ENCODE peak calls at places on chromosomes 12 and 14, in five cellular contexts. R is activated CD4-positive, alpha-beta T cell treated with anti-CD3 and anti-CD28 coated beads, Interleukin-2, amount 10 ng/mL, durations not matched to agents 7 days and 5 days; Y is LoVo; X is GDM1; N is GM12865. E is an unnamed sample.

GRCh38 chr14:65850429-65851145 is 438.1 kb downstream of the FUT8 start:
- DNase-seq in N (peak), R (peak), X (no peak), Y (no peak), E (no peak)

GRCh38 chr14:73815849-73816816 is 35.5 kb upstream of the PTGR2 start:
- DNase-seq in N (no peak), Y (no peak), R (no peak), X (no peak), E (no peak)

GRCh38 chr14:86574026-86574777 is 1044.3 kb downstream of the FLRT2 start:
- DNase-seq in N (no peak), R (no peak), Y (no peak), X (no peak), E (no peak)

GRCh38 chr14:26897186-26897585 is 299.4 kb upstream of the NOVA1 start:
- DNase-seq in Y (no peak), X (no peak), R (no peak), N (no peak), E (no peak)

GRCh38 chr14:32259368-32260013 is 56.4 kb upstream of the RNU6-8 start:
- DNase-seq in N (peak), R (no peak), Y (peak), X (peak), E (no peak)

GRCh38 chr14:22185191-22185590 is 403.8 kb downstream of the DAD1 start:
- DNase-seq in Y (no peak), X (no peak), N (no peak), R (no peak), E (no peak)

GRCh38 chr14:51458563-51458955 is 193.2 kb upstream of the FRMD6 start:
- DNase-seq in X (no peak), Y (no peak), N (no peak), R (no peak), E (no peak)

GRCh38 chr12:103626498-103626897 is 39.4 kb downstream of the STAB2 start:
- DNase-seq in R (no peak), Y (peak), X (no peak), N (peak), E (peak)

GRCh38 chr14:61476737-61477410 is 155.5 kb downstream of the PRKCH start:
- DNase-seq in N (peak), R (peak), X (peak), Y (no peak), E (no peak)

GRCh38 chr14:34750670-34751069 is 36.3 kb upstream of the CFL2 start:
- DNase-seq in N (no peak), X (no peak), R (no peak), Y (no peak), E (no peak)

GRCh38 chr12:129762436-129762835 is 141.4 kb downstream of the TMEM132D start:
- DNase-seq in X (no peak), N (no peak), Y (no peak), R (no peak), E (no peak)

GRCh38 chr12:6632026-6632978 is 3.5 kb downstream of the LPAR5 start:
- DNase-seq in R (peak), X (peak), N (peak), Y (no peak), E (no peak)

GRCh38 chr12:60230103-60230502 is 634.3 kb downstream of the SLC16A7 start:
- DNase-seq in N (no peak), Y (no peak), R (no peak), X (no peak), E (no peak)

GRCh38 chr14:24483604-24484252 is 24.3 kb downstream of the CMA1 start:
- DNase-seq in X (peak), N (peak), Y (no peak), R (peak), E (no peak)

GRCh38 chr14:28308727-28309126 is 457.9 kb upstream of the FOXG1 start:
- DNase-seq in N (no peak), Y (no peak), X (no peak), R (no peak), E (no peak)

GRCh38 chr12:13573698-13574321 is 377.3 kb downstream of the EMP1 start:
- DNase-seq in Y (peak), X (no peak), R (no peak), N (no peak), E (no peak)

GRCh38 chr14:23068792-23069412 is 11.6 kb upstream of the CDH24 start:
- DNase-seq in Y (peak), R (peak), X (no peak), N (peak), E (peak)

GRCh38 chr12:161823-162222 is 52.1 kb downstream of the SLC6A12 start:
- DNase-seq in X (no peak), N (no peak), Y (no peak), R (no peak), E (no peak)

GRCh38 chr12:105449406-105449805 is 118.9 kb downstream of the C12orf75 start:
- DNase-seq in R (no peak), N (no peak), Y (no peak), X (no peak), E (no peak)

GRCh38 chr14:23154876-23155587 is 28.4 kb downstream of the SLC7A8 start:
- DNase-seq in Y (peak), X (no peak), R (no peak), N (no peak), E (no peak)

GRCh38 chr14:23167006-23167847 is 16.2 kb downstream of the SLC7A8 start:
- DNase-seq in N (no peak), X (no peak), Y (peak), R (no peak), E (no peak)

GRCh38 chr12:64457036-64457435 is 5.1 kb downstream of the TBK1 start:
- DNase-seq in X (peak), Y (no peak), R (no peak), N (no peak), E (no peak)

GRCh38 chr12:131208425-131208824 is 254.7 kb downstream of the ADGRD1 start:
- DNase-seq in X (no peak), R (no peak), Y (no peak), N (no peak), E (no peak)

GRCh38 chr14:100860556-100861187 is 34.8 kb downstream of the MEG3 start:
- DNase-seq in N (no peak), Y (no peak), X (no peak), R (no peak), E (no peak)

GRCh38 chr12:66036317-66036716 is 94.2 kb downstream of the LLPH start:
- DNase-seq in R (no peak), X (no peak), N (no peak), Y (peak), E (no peak)

GRCh38 chr14:23182372-23183014 is 967 bp downstream of the SLC7A8 start:
- DNase-seq in N (no peak), R (peak), X (no peak), Y (peak), E (no peak)

GRCh38 chr14:88614218-88614907 is 51.5 kb downstream of the ZC3H14 start:
- DNase-seq in X (no peak), N (peak), Y (no peak), R (no peak), E (no peak)

GRCh38 chr12:113683566-113683965 is 211.9 kb upstream of the LHX5 start:
- DNase-seq in Y (no peak), N (no peak), R (no peak), X (no peak), E (no peak)

GRCh38 chr12:53974084-53975018 is at the start of gene HOTAIR:
- DNase-seq in N (peak), Y (no peak), R (no peak), X (no peak), E (no peak)

GRCh38 chr12:94225924-94226630 is 77.7 kb downstream of the PLXNC1 start:
- DNase-seq in R (no peak), X (no peak), Y (no peak), N (no peak), E (no peak)

GRCh38 chr12:2481951-2482350 is 312.8 kb upstream of the FKBP4 start:
- DNase-seq in Y (no peak), R (no peak), X (no peak), N (no peak), E (no peak)

GRCh38 chr12:131693149-131693548 is 17.7 kb upstream of the SFSWAP start:
- DNase-seq in R (no peak), Y (no peak), X (no peak), N (no peak), E (no peak)

GRCh38 chr12:67811437-67812361 is 163.2 kb downstream of the DYRK2 start:
- DNase-seq in X (no peak), Y (peak), R (no peak), N (no peak), E (no peak)

GRCh38 chr14:68692916-68693771 is 99.7 kb downstream of the ZFP36L1 start:
- DNase-seq in R (no peak), Y (no peak), X (no peak), N (no peak), E (no peak)